ENCODE peak calls at places on chromosomes 6 and 20, in nine cellular contexts. X, D, N, V, T, O, Y, K and S are unnamed samples.

GRCh38 chr6:148435386-148435785 is 92.7 kb downstream of the SASH1 start:
- DNase-seq in T (no peak), O (no peak), D (no peak), X (no peak), K (peak; percentile 41), Y (no peak), V (no peak), N (no peak), S (no peak)

GRCh38 chr6:80527552-80528052 is 421.1 kb downstream of the BCKDHB start:
- DNase-seq in N (no peak), T (no peak), K (no peak), V (no peak), X (peak; percentile 86), D (peak; percentile 41), Y (no peak), O (peak; percentile 24), S (no peak)

GRCh38 chr20:60857708-60858107 is 394.4 kb upstream of the CDH4 start:
- DNase-seq in K (peak; percentile 68), N (no peak), O (no peak), V (no peak), X (no peak), Y (peak; percentile 7), T (no peak), D (no peak), S (no peak)

GRCh38 chr6:3623451-3624267 is 127.9 kb downstream of the PXDC1 start:
- DNase-seq in D (no peak), N (no peak), T (no peak), Y (no peak), O (no peak), V (no peak), X (no peak), K (no peak), S (peak; percentile 29)

GRCh38 chr20:4546786-4547185 is 174.9 kb upstream of the PRND start:
- DNase-seq in N (no peak), D (peak; percentile 24), X (peak; percentile 97), Y (peak; percentile 22), K (peak; percentile 87), T (no peak), V (peak; percentile 62), O (no peak), S (no peak)

GRCh38 chr6:14876778-14877613 is 368.9 kb upstream of the JARID2 start:
- DNase-seq in D (no peak), Y (peak; percentile 98), K (peak; percentile 86), O (peak; percentile 30), T (no peak), X (peak; percentile 79), V (peak; percentile 88), N (no peak), S (no peak)

GRCh38 chr20:4901031-4901818 is 100.1 kb downstream of the SLC23A2 start:
- DNase-seq in V (no peak), X (no peak), K (no peak), N (peak; percentile 71), Y (no peak), O (peak; percentile 48), T (no peak), D (no peak), S (no peak)

GRCh38 chr6:138907167-138907566 is 80.9 kb downstream of the REPS1 start:
- DNase-seq in D (no peak), O (no peak), V (no peak), X (no peak), T (no peak), K (no peak), Y (no peak), N (no peak), S (no peak)

GRCh38 chr6:15477746-15478145 is 185.1 kb downstream of the DTNBP1 start:
- DNase-seq in V (no peak), K (no peak), X (no peak), O (no peak), Y (no peak), N (no peak), T (no peak), D (no peak), S (no peak)

GRCh38 chr6:89369009-89369408 is 16.5 kb upstream of the UBE2J1 start:
- DNase-seq in D (peak; percentile 65), X (peak; percentile 72), Y (peak; percentile 61), O (peak; percentile 26), N (peak; percentile 42), K (peak; percentile 77), V (peak; percentile 62), T (peak; percentile 68), S (peak; percentile 70)

GRCh38 chr20:13464702-13465101 is 174.0 kb downstream of the TASP1 start:
- DNase-seq in O (no peak), K (peak; percentile 6), Y (no peak), V (no peak), D (no peak), N (no peak), X (no peak), T (no peak), S (no peak)

GRCh38 chr6:142737368-142738060 is 207.5 kb downstream of the HIVEP2 start:
- DNase-seq in D (no peak), X (no peak), N (no peak), T (no peak), Y (peak; percentile 9), K (peak; percentile 67), O (no peak), V (peak; percentile 20), S (no peak)

GRCh38 chr6:73349311-73349710 is 4.8 kb downstream of the DPPA5 start:
- DNase-seq in K (no peak), O (no peak), X (no peak), T (peak; percentile 9), Y (no peak), V (no peak), N (no peak), D (no peak), S (peak; percentile 93)

GRCh38 chr6:157287923-157288322 is 35.4 kb downstream of the TMEM242 start:
- DNase-seq in Y (no peak), K (no peak), O (no peak), V (no peak), D (no peak), X (no peak), T (no peak), N (no peak), S (no peak)

GRCh38 chr6:73688351-73688750 is 7.7 kb upstream of the CD109 start:
- DNase-seq in K (peak; percentile 37), D (no peak), T (peak; percentile 23), X (no peak), N (no peak), Y (no peak), O (no peak), V (no peak), S (no peak)

GRCh38 chr6:167679791-167680604 is 146.7 kb upstream of the AFDN start:
- DNase-seq in V (no peak), X (no peak), K (no peak), D (no peak), O (no peak), T (peak; percentile 29), Y (no peak), N (no peak), S (no peak)

GRCh38 chr6:163147988-163148387 is 266.5 kb upstream of the QKI start:
- DNase-seq in T (no peak), V (no peak), N (no peak), D (no peak), X (peak; percentile 8), Y (no peak), O (no peak), K (no peak), S (peak; percentile 18)

DNA sequence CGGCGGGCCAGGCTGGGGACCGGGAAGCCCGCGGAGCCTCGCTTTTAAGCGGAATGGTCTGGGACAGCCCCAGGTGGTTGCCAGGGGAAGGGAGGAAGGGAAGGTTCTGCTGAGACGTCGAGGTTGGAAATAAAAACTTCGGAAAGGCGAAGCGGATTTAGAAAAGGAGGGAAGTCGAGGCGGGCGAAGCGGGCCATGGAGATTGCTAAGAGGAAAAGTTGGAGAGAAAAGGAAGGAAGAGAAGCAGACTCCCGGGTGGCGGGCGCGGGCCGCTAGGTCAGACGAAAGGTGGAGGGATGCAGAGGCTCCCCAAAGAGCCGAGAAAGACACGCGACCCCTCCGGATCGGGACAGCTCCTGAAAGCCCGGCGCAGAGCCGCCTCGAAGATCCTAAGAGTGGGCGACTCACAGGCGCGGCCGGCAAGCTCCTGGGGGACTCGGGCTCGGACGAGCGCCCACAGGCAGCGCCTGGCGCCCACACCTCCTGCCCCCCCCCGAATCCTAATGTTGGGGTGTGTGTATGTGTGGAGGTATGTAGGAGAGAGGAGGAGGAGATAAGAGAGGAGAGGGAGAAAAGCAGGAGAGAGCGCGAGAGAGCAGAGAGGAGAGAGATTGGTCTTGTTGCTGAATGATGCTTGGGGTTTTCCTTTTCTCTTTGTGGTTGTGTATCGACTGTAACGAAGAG is 1.4 kb downstream of the TFAP2B start:
- DNase-seq in N (no peak), X (no peak), O (no peak), D (no peak), V (no peak), K (peak; percentile 8), Y (peak; percentile 48), T (peak; percentile 61), S (peak; percentile 71)
- TF ChIP-seq EZH2 in N (no peak), X (no peak), O (no peak), D (peak; percentile 96), V (peak; percentile 89), K (peak; percentile 70), Y (peak; percentile 77), T (peak; percentile 97), S (peak; percentile 88)

GRCh38 chr6:133890941-133891813 is 2.3 kb downstream of the TCF21 start:
- DNase-seq in D (peak; percentile 39), Y (no peak), O (peak; percentile 18), K (peak; percentile 51), T (peak; percentile 71), N (peak; percentile 8), V (peak; percentile 44), X (no peak), S (peak; percentile 80)
- TF ChIP-seq EZH2 in D (peak; percentile 87), Y (peak; percentile 94), O (no peak), K (no peak), T (peak; percentile 91), N (no peak), V (peak; percentile 93), X (no peak), S (peak; percentile 94)

GRCh38 chr6:170243386-170243785 is 47.5 kb downstream of the DLL1 start:
- DNase-seq in T (no peak), Y (no peak), X (no peak), N (no peak), D (no peak), O (no peak), K (no peak), V (no peak), S (no peak)

GRCh38 chr6:170243791-170244291 is 47.0 kb downstream of the DLL1 start:
- DNase-seq in Y (no peak), O (no peak), N (no peak), V (no peak), X (no peak), T (peak; percentile 49), D (no peak), K (peak; percentile 35), S (no peak)

GRCh38 chr6:170244721-170245201 is 46.1 kb downstream of the DLL1 start:
- DNase-seq in O (no peak), X (no peak), N (no peak), T (no peak), V (no peak), K (no peak), Y (no peak), D (no peak), S (no peak)

GRCh38 chr6:170247178-170247701 is 43.6 kb downstream of the DLL1 start:
- DNase-seq in N (no peak), Y (no peak), T (no peak), X (no peak), D (no peak), V (no peak), K (no peak), O (no peak), S (no peak)

GRCh38 chr6:170245233-170245992 is 45.5 kb downstream of the DLL1 start:
- DNase-seq in K (no peak), D (no peak), Y (no peak), X (no peak), N (no peak), T (no peak), O (no peak), V (no peak), S (no peak)
- TF ChIP-seq EZH2 in K (no peak), D (no peak), Y (no peak), X (no peak), N (no peak), T (no peak), O (no peak), V (no peak), S (no peak)

GRCh38 chr20:728022-728944 is 40.0 kb downstream of the SLC52A3 start:
- DNase-seq in T (peak; percentile 94), K (peak; percentile 62), Y (peak; percentile 69), D (peak; percentile 83), V (peak; percentile 48), N (no peak), O (peak; percentile 67), X (peak; percentile 65), S (peak; percentile 92)
- TF ChIP-seq EZH2 in T (no peak), K (peak; percentile 86), Y (no peak), D (peak; percentile 72), V (peak; percentile 84), N (no peak), O (no peak), X (peak; percentile 63), S (no peak)